ENCODE peak calls at places on chromosomes 2 and 18, in four cellular contexts. One of them, this sample, is unnamed.

GRCh38 chr2:3958969-3959368 is 255.6 kb downstream of the DCDC2C start:
- DNase-seq in stimulated activated CD8-positive, alpha-beta memory T cell treated with anti-CD3 and anti-CD28 coated beads, Interleukin-12 subunit alpha, Interleukin-12 subunit beta, amount 100 ng/mL, for 1 hour: no peak
- DNase-seq in HTR-8/SVneo: no peak
- DNase-seq in naive thymus-derived CD4-positive, alpha-beta T cell: no peak
- DNase-seq in this sample: peak; percentile 31

GRCh38 chr2:201807452-201807980 is 1.2 kb downstream of the CDK15 start:
- DNase-seq in naive thymus-derived CD4-positive, alpha-beta T cell: no peak
- DNase-seq in HTR-8/SVneo: no peak
- DNase-seq in stimulated activated CD8-positive, alpha-beta memory T cell treated with anti-CD3 and anti-CD28 coated beads, Interleukin-12 subunit alpha, Interleukin-12 subunit beta, amount 100 ng/mL, for 1 hour: no peak
- DNase-seq in this sample: no peak

GRCh38 chr18:48932462-48932818 is 18.3 kb downstream of the SMAD7 start:
- DNase-seq in naive thymus-derived CD4-positive, alpha-beta T cell: no peak
- DNase-seq in HTR-8/SVneo: no peak
- DNase-seq in stimulated activated CD8-positive, alpha-beta memory T cell treated with anti-CD3 and anti-CD28 coated beads, Interleukin-12 subunit alpha, Interleukin-12 subunit beta, amount 100 ng/mL, for 1 hour: no peak
- DNase-seq in this sample: no peak

GRCh38 chr2:178243961-178244360 is 49.6 kb downstream of the OSBPL6 start:
- DNase-seq in naive thymus-derived CD4-positive, alpha-beta T cell: no peak
- DNase-seq in stimulated activated CD8-positive, alpha-beta memory T cell treated with anti-CD3 and anti-CD28 coated beads, Interleukin-12 subunit alpha, Interleukin-12 subunit beta, amount 100 ng/mL, for 1 hour: no peak
- DNase-seq in HTR-8/SVneo: no peak
- DNase-seq in this sample: no peak

GRCh38 chr2:239918749-239919148 is 106.4 kb downstream of the NDUFA10 start:
- DNase-seq in stimulated activated CD8-positive, alpha-beta memory T cell treated with anti-CD3 and anti-CD28 coated beads, Interleukin-12 subunit alpha, Interleukin-12 subunit beta, amount 100 ng/mL, for 1 hour: no peak
- DNase-seq in naive thymus-derived CD4-positive, alpha-beta T cell: no peak
- DNase-seq in HTR-8/SVneo: no peak
- DNase-seq in this sample: no peak

GRCh38 chr2:172834881-172835280 is 99.2 kb downstream of the RAPGEF4 start:
- DNase-seq in stimulated activated CD8-positive, alpha-beta memory T cell treated with anti-CD3 and anti-CD28 coated beads, Interleukin-12 subunit alpha, Interleukin-12 subunit beta, amount 100 ng/mL, for 1 hour: no peak
- DNase-seq in naive thymus-derived CD4-positive, alpha-beta T cell: no peak
- DNase-seq in HTR-8/SVneo: no peak
- DNase-seq in this sample: peak; percentile 8

GRCh38 chr18:9951022-9951859 is 37.4 kb downstream of the VAPA start:
- DNase-seq in naive thymus-derived CD4-positive, alpha-beta T cell: no peak
- DNase-seq in stimulated activated CD8-positive, alpha-beta memory T cell treated with anti-CD3 and anti-CD28 coated beads, Interleukin-12 subunit alpha, Interleukin-12 subunit beta, amount 100 ng/mL, for 1 hour: no peak
- DNase-seq in HTR-8/SVneo: peak; percentile 43
- DNase-seq in this sample: peak; percentile 73

GRCh38 chr2:51918113-51918512 is 886.2 kb upstream of the NRXN1 start:
- DNase-seq in naive thymus-derived CD4-positive, alpha-beta T cell: no peak
- DNase-seq in stimulated activated CD8-positive, alpha-beta memory T cell treated with anti-CD3 and anti-CD28 coated beads, Interleukin-12 subunit alpha, Interleukin-12 subunit beta, amount 100 ng/mL, for 1 hour: no peak
- DNase-seq in HTR-8/SVneo: no peak
- DNase-seq in this sample: no peak

GRCh38 chr2:150141241-150142001 is 346.0 kb downstream of the RND3 start:
- DNase-seq in HTR-8/SVneo: no peak
- DNase-seq in naive thymus-derived CD4-positive, alpha-beta T cell: no peak
- DNase-seq in stimulated activated CD8-positive, alpha-beta memory T cell treated with anti-CD3 and anti-CD28 coated beads, Interleukin-12 subunit alpha, Interleukin-12 subunit beta, amount 100 ng/mL, for 1 hour: no peak
- DNase-seq in this sample: no peak

GRCh38 chr2:120379916-120380893 is 34.3 kb downstream of the INHBB start:
- DNase-seq in stimulated activated CD8-positive, alpha-beta memory T cell treated with anti-CD3 and anti-CD28 coated beads, Interleukin-12 subunit alpha, Interleukin-12 subunit beta, amount 100 ng/mL, for 1 hour: no peak
- DNase-seq in HTR-8/SVneo: no peak
- DNase-seq in naive thymus-derived CD4-positive, alpha-beta T cell: no peak
- DNase-seq in this sample: no peak

GRCh38 chr2:75494137-75494769 is 66.5 kb downstream of the EVA1A start:
- DNase-seq in naive thymus-derived CD4-positive, alpha-beta T cell: no peak
- DNase-seq in HTR-8/SVneo: no peak
- DNase-seq in stimulated activated CD8-positive, alpha-beta memory T cell treated with anti-CD3 and anti-CD28 coated beads, Interleukin-12 subunit alpha, Interleukin-12 subunit beta, amount 100 ng/mL, for 1 hour: no peak
- DNase-seq in this sample: no peak

GRCh38 chr2:144681389-144681788 is 161.5 kb upstream of the ZEB2 start:
- DNase-seq in HTR-8/SVneo: no peak
- DNase-seq in naive thymus-derived CD4-positive, alpha-beta T cell: no peak
- DNase-seq in stimulated activated CD8-positive, alpha-beta memory T cell treated with anti-CD3 and anti-CD28 coated beads, Interleukin-12 subunit alpha, Interleukin-12 subunit beta, amount 100 ng/mL, for 1 hour: no peak
- DNase-seq in this sample: no peak

GRCh38 chr2:128635361-128635900 is 316.8 kb upstream of the HS6ST1 start:
- DNase-seq in HTR-8/SVneo: no peak
- DNase-seq in stimulated activated CD8-positive, alpha-beta memory T cell treated with anti-CD3 and anti-CD28 coated beads, Interleukin-12 subunit alpha, Interleukin-12 subunit beta, amount 100 ng/mL, for 1 hour: no peak
- DNase-seq in naive thymus-derived CD4-positive, alpha-beta T cell: no peak
- DNase-seq in this sample: no peak

GRCh38 chr18:27184115-27185024 is 738 bp downstream of the CHST9 start:
- DNase-seq in HTR-8/SVneo: no peak
- DNase-seq in stimulated activated CD8-positive, alpha-beta memory T cell treated with anti-CD3 and anti-CD28 coated beads, Interleukin-12 subunit alpha, Interleukin-12 subunit beta, amount 100 ng/mL, for 1 hour: no peak
- DNase-seq in naive thymus-derived CD4-positive, alpha-beta T cell: no peak
- DNase-seq in this sample: peak; percentile 49

This sample was measured in neural progenitor cell.